ENCODE peak calls at places on chromosomes 5 and 9, in six cellular contexts. F, G, J, K, N and O are unnamed samples.

GRCh38 chr9:16154570-16155078 is 601.8 kb downstream of the CCDC171 start:
- DNase-seq in F (peak), G (peak), J (no peak), K (peak), N (no peak), O (peak)

GRCh38 chr5:87156631-87157030 is 111.1 kb upstream of the RASA1 start:
- DNase-seq in F (no peak), G (no peak), J (no peak), K (no peak), N (no peak), O (no peak)

GRCh38 chr5:151663617-151664322 is 22.9 kb downstream of the SPARC start:
- DNase-seq in F (no peak), G (no peak), J (no peak), K (no peak), N (no peak), O (no peak)

GRCh38 chr5:9551567-9551966 is 5.7 kb upstream of the SEMA5A start:
- DNase-seq in F (no peak), G (no peak), J (no peak), K (no peak), N (no peak), O (no peak)

GRCh38 chr9:127192744-127193143 is 70.3 kb upstream of the ANGPTL2 start:
- DNase-seq in F (no peak), G (no peak), J (no peak), K (no peak), N (no peak), O (no peak)

GRCh38 chr9:21580636-21581353 is 98.7 kb upstream of the IFNE start:
- DNase-seq in F (no peak), G (no peak), J (no peak), K (no peak), N (no peak), O (no peak)

GRCh38 chr9:106104887-106105286 is 410.5 kb downstream of the TMEM38B start:
- DNase-seq in F (no peak), G (no peak), J (no peak), K (no peak), N (no peak), O (no peak)

GRCh38 chr9:110152704-110153374 is 55.1 kb downstream of the C9orf152 start:
- DNase-seq in F (peak), G (peak), J (peak), K (no peak), N (no peak), O (no peak)

GRCh38 chr5:175629231-175629630 is 28.6 kb upstream of the HRH2 start:
- DNase-seq in F (no peak), G (no peak), J (no peak), K (no peak), N (no peak), O (no peak)

GRCh38 chr9:5800969-5801738 is 31.8 kb downstream of the ERMP1 start:
- DNase-seq in F (no peak), G (no peak), J (no peak), K (no peak), N (no peak), O (no peak)

GRCh38 chr5:138459311-138459710 is 6.0 kb upstream of the EGR1 start:
- DNase-seq in F (no peak), G (no peak), J (no peak), K (no peak), N (no peak), O (peak)

GRCh38 chr9:129697111-129697955 is 31.9 kb downstream of the PRRX2 start:
- DNase-seq in F (no peak), G (peak), J (no peak), K (no peak), N (no peak), O (no peak)

GRCh38 chr5:148838357-148838756 is 11.9 kb downstream of the ADRB2 start:
- DNase-seq in F (no peak), G (no peak), J (no peak), K (no peak), N (no peak), O (no peak)
- TF ChIP-seq POLR2AphosphoS5 in F (no peak), G (no peak), J (no peak), K (no peak), N (no peak), O (no peak)

DNA sequence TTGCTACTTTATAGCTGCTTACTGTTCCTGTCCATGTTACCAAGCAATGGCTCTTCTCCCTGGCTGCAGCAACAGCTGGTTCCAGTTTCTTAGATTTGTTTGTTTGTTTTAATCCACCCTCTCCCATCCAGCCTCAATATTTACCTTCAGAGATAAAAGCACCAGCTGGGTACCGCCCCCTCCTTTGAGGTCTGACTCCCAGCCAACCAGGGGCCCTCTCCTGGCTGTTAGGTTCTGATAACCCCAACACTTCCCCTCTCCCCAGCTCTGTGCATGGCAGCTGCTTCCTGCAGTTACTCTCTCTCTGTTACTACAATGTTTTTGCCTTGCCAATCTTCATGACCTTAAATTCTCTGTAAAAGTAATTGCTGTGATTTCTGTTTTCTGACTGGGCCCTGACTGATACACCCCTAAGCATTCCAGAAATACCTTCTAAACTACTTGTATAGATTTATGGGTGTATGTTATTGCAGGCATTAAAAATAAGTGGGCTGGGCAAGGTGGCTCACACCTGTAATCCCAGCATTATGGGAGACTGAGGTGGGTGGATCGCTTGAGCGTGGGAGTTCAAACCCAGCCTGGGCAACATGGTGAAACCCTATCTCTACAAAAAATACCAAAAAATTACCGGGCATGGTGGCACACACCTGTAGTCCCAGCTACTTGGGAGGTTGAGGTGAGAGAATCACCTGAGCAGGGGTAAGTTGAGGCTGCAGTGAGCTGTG is 2.6 kb upstream of the GCNT1 start:
- DNase-seq in F (peak), G (no peak), J (peak), K (no peak), N (no peak), O (peak)
- TF ChIP-seq TAF1 in F (no peak), G (no peak), J (no peak), K (no peak), N (no peak), O (no peak)

GRCh38 chr5:112707187-112708179 is 30.2 kb upstream of the APC start:
- DNase-seq in F (peak), G (peak), J (peak), K (peak), N (peak), O (peak)
- TF ChIP-seq POLR2A in F (peak), G (peak), J (peak), K (peak), N (peak), O (peak)

GRCh38 chr5:145835839-145836222 is 689 bp upstream of the PRELID2 start:
- DNase-seq in F (no peak), G (no peak), J (no peak), K (no peak), N (no peak), O (no peak)

GRCh38 chr5:145838276-145838675 is 3.1 kb upstream of the PRELID2 start:
- DNase-seq in F (no peak), G (no peak), J (peak), K (no peak), N (no peak), O (no peak)

GRCh38 chr5:145833616-145834200 is 1.4 kb downstream of the PRELID2 start:
- DNase-seq in F (no peak), G (no peak), J (no peak), K (no peak), N (no peak), O (no peak)

GRCh38 chr5:145834554-145834916 is 607 bp downstream of the PRELID2 start:
- DNase-seq in F (no peak), G (no peak), J (no peak), K (no peak), N (no peak), O (no peak)

DNA sequence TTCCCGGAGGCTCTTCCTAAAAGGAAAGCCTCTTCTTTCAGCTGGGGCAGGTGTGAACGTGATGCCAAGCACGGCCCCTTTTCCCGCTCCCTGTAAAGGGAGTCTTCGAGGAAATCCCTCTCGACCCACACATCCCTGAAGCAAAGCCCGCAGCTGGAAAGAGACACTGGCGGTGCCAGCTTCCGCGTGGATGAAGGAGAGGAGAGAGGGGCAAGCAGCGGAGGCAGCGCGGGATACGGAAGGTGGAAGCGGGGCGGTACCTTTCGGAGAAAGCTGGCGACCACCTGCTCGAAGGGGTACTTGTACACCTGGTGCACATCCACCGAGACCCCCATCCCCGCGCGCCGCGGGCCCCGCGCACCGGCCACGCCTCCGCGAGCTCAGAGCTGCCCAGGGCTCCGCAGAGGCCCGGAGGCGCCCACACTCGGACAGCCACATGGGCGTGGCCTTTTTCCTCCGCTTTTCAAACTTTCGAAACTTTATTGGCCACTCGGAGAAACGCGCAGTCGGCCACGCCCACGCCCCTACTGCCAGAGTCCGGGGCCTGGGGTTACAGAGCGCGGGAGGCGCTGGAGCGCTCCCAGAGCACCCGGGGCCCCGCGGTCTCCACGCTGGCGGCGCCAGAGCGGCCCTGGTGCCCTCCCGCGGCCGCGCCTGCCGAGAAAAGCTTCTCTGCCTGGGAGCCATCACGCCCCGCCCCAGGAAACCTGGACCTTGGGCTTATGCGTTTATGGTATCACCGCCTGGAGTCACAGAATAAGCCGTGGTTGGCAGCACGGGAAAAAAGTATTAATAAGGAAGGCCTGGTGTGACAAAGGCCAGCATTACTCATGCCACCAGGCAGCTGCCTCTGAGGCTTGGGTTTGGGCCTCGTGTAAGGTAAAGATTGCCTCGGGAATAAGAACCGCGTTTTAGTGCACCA is at the start of gene PRELID2:
- DNase-seq in F (peak), G (peak), J (peak), K (peak), N (peak), O (peak)
- TF ChIP-seq POLR2AphosphoS5 in F (no peak), G (no peak), J (peak), K (no peak), N (no peak), O (no peak)

GRCh38 chr9:112819635-112820496 is 69.3 kb downstream of the SNX30 start:
- DNase-seq in F (peak), G (no peak), J (peak), K (no peak), N (peak), O (no peak)
- TF ChIP-seq TAF1 in F (no peak), G (no peak), J (no peak), K (no peak), N (no peak), O (no peak)

GRCh38 chr5:142304013-142304701 is 20.7 kb downstream of the SPRY4 start:
- DNase-seq in F (no peak), G (no peak), J (no peak), K (no peak), N (no peak), O (no peak)
- TF ChIP-seq POLR2A in F (no peak), G (no peak), J (no peak), K (no peak), N (no peak), O (no peak)

DNA sequence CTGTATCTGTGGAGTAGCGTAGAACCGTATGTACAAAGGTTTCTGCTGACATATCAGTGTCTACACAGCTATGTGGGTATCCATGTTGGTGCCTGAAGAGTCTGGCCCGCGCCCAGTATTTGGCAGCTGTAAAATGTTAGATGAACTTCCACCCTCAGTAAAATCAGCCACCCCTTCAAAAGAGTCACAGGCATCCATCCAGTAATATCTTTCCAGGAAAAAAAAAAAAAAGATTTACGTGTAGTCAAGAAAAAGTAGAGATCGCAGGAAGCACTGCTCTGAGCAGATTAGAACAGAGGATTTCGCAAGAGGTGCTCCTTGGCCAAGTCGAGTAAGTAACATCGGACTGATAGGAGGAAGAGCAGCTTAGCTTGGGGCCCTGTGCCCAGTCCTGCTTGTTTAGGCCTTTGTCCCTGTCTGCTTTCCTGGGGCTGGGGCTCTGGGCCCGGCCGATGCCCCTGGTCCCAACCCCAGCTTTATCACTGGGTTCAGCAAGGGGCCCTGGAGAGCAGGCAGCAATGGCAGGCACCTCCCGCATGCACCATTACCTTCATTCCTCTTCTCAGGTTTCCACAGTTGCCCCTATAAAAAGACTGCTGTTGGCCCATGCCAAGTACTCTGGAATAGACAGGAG is 21.2 kb downstream of the DAPK1 start:
- DNase-seq in F (peak), G (no peak), J (no peak), K (no peak), N (no peak), O (no peak)
- TF ChIP-seq POLR2AphosphoS5 in F (peak), G (no peak), J (no peak), K (no peak), N (no peak), O (no peak)

GRCh38 chr9:91676042-91676441 is 252.4 kb upstream of the NFIL3 start:
- DNase-seq in F (no peak), G (no peak), J (peak), K (no peak), N (peak), O (no peak)
- TF ChIP-seq TAF1 in F (no peak), G (no peak), J (no peak), K (no peak), N (no peak), O (no peak)

DNA sequence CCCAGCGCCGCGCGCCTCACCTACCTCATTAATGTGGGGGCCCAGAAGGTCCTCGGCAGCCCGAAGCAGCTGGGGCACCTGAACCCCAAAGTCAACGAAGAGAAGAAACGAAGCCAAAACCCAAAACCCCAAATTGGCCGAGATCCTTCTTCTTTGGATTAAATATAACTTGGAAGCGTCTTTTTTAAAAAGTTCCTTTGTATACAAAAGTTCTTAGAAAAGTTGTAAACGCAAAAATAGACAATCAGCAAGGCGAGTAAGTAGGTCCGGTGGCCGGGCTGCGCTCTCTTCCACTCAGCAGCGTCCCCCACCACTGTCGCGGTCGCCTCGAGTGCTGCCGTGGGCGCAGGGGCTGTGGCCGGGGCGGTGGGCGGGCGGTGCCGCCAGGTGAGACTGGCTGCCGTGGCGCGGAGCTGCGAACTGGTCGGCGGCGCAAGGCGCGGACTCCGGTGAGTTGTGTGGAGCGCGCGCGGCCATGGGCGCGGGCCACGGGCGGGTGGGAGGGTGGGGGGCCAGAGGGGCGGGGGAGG is 360 bp downstream of the KLF4 start:
- DNase-seq in F (no peak), G (no peak), J (no peak), K (no peak), N (no peak), O (no peak)
- TF ChIP-seq POLR2A in F (no peak), G (no peak), J (no peak), K (no peak), N (no peak), O (no peak)

GRCh38 chr5:55936100-55936693 is 58.6 kb downstream of the IL6ST start:
- DNase-seq in F (peak), G (peak), J (peak), K (peak), N (no peak), O (peak)
- TF ChIP-seq POLR2AphosphoS5 in F (no peak), G (no peak), J (no peak), K (no peak), N (peak), O (no peak)